ENCODE peak calls at places on chromosome 19, in five cellular contexts. J is uterus, N is endothelial cell of umbilical vein, L is suprapubic skin, F is spleen. E is an unnamed sample.
A peak's percentile ranks its signal among the peaks of the same experiment; 100 is the strongest.

GRCh38 chr19:32287811-32288227 is 57.6 kb upstream of the ZNF507 start:
- DNase-seq in F (no peak), J (peak; percentile 66), N (peak; percentile 43), L (peak; percentile 75), E (no peak)

GRCh38 chr19:38617764-38618589 is at the start of gene MAP4K1:
- DNase-seq in J (peak; percentile 28), L (peak; percentile 77), N (no peak), F (peak; percentile 98), E (peak; percentile 54)

GRCh38 chr19:19719798-19720197 is 13.1 kb downstream of the ZNF14 start:
- DNase-seq in J (no peak), F (no peak), L (no peak), N (no peak), E (no peak)

GRCh38 chr19:49923055-49924003 is 5.7 kb upstream of the ATF5 start:
- DNase-seq in F (no peak), J (no peak), L (no peak), N (no peak), E (no peak)

GRCh38 chr19:52748336-52748950 is 13.6 kb upstream of the ZNF611 start:
- DNase-seq in N (peak; percentile 42), F (no peak), J (peak; percentile 39), L (no peak), E (no peak)

GRCh38 chr19:50202962-50203280 is 501 bp upstream of the MYH14 start:
- DNase-seq in L (no peak), J (no peak), N (no peak), F (peak; percentile 22), E (no peak)

GRCh38 chr19:50000038-50000890 is 24.9 kb downstream of the VRK3 start:
- DNase-seq in N (no peak), J (no peak), F (no peak), L (no peak), E (no peak)

GRCh38 chr19:18233224-18233825 is 7.1 kb upstream of the PDE4C start:
- DNase-seq in N (peak; percentile 34), L (no peak), J (peak; percentile 31), F (no peak), E (no peak)

GRCh38 chr19:4745986-4746385 is 22.3 kb upstream of the DPP9 start:
- DNase-seq in L (no peak), F (no peak), J (no peak), N (no peak), E (no peak)

GRCh38 chr19:964116-964520 is 20.0 kb upstream of the WDR18 start:
- DNase-seq in L (no peak), F (no peak), J (no peak), N (no peak), E (no peak)

GRCh38 chr19:6249296-6249695 is 30.5 kb downstream of the MLLT1 start:
- DNase-seq in L (no peak), F (peak; percentile 61), J (no peak), N (no peak), E (no peak)

GRCh38 chr19:18349524-18350128 is 9.2 kb downstream of the PGPEP1 start:
- DNase-seq in N (peak; percentile 67), L (no peak), J (peak; percentile 58), F (no peak), E (no peak)

GRCh38 chr19:42129399-42130253 is 2.6 kb downstream of the POU2F2 start:
- DNase-seq in L (no peak), F (peak; percentile 94), N (no peak), J (no peak), E (no peak)

GRCh38 chr19:40445945-40446784 is 2.0 kb upstream of the SERTAD3 start:
- DNase-seq in N (no peak), L (no peak), F (no peak), J (no peak), E (no peak)

GRCh38 chr19:38252385-38252784 is 3.8 kb downstream of the PPP1R14A start:
- DNase-seq in J (no peak), N (no peak), F (no peak), L (no peak), E (no peak)

GRCh38 chr19:31066385-31066784 is 282.9 kb downstream of the TSHZ3 start:
- DNase-seq in L (no peak), F (no peak), J (no peak), N (no peak), E (no peak)

GRCh38 chr19:4914736-4915501 is 5.6 kb downstream of the UHRF1 start:
- DNase-seq in N (peak; percentile 21), J (no peak), L (no peak), F (peak; percentile 88), E (peak; percentile 19)

GRCh38 chr19:13165091-13165997 is 15.1 kb downstream of the IER2 start:
- DNase-seq in L (no peak), N (peak; percentile 55), F (no peak), J (no peak), E (no peak)

GRCh38 chr19:50703915-50704548 is 15.6 kb downstream of the SHANK1 start:
- DNase-seq in L (no peak), F (no peak), N (no peak), J (no peak), E (no peak)

GRCh38 chr19:55370305-55370988 is at the start of gene IL11:
- DNase-seq in F (no peak), N (no peak), J (no peak), L (no peak), E (no peak)

GRCh38 chr19:33448159-33448516 is 73.5 kb downstream of the PEPD start:
- DNase-seq in N (no peak), F (peak; percentile 23), J (no peak), L (no peak), E (no peak)

GRCh38 chr19:31572671-31573298 is 223.5 kb upstream of the TSHZ3 start:
- DNase-seq in F (no peak), N (no peak), J (no peak), L (no peak), E (no peak)

GRCh38 chr19:5057860-5058259 is 88.9 kb downstream of the KDM4B start:
- DNase-seq in J (no peak), L (no peak), F (no peak), N (no peak), E (no peak)

GRCh38 chr19:14059652-14060155 is 2.2 kb downstream of the PALM3 start:
- DNase-seq in J (no peak), L (no peak), F (no peak), N (no peak), E (no peak)

GRCh38 chr19:17321655-17322489 is 12.5 kb downstream of the DDA1 start:
- DNase-seq in L (no peak), J (no peak), F (no peak), N (no peak), E (no peak)

GRCh38 chr19:10885241-10886169 is 14.2 kb downstream of the CARM1 start:
- DNase-seq in L (no peak), N (no peak), J (no peak), F (no peak), E (no peak)
- H3K4me1 ChIP-seq in L (peaks cover 36% of the 10 kb centered on the region), N (no peaks in the 10 kb centered on the region), J (peaks cover 7% of the 10 kb centered on the region), F (no peaks in the 10 kb centered on the region), E (peaks cover 13% of the 10 kb centered on the region)

DNA sequence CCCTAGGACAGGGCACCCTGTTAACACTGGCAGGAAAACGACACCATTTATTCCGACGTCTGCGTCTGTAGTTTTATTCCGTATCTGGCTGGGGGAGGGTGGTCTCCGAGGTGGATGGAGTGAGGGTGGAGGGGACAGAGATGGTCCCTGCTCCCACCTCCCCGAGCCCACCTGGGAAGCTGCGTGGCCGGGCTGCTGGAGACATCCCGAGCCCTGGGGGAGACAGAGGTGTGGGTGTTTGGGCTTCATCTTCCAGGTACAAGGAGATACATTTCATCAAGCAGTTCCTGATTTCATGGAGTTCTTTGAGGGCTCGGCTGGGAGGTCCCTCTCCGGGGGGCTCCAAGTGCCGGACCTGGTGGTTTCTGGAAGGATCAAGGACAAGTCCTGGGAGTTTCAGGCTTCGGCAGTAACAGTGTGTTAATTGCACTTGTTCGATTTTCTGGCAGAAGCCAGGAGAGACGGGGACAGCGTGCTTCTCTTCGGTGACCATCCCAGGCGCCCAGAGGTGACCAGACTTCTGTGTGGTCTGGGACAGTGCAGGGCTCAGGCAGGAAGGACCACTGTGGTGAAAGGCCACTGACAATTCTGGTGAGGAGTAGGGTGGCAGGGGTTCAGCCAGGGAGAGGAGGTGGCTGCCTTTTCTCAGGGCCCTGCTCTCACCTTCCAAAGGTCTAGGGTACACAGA is 20.1 kb upstream of the MKNK2 start:
- DNase-seq in L (no peak), N (no peak), F (no peak), J (no peak), E (no peak)
- TF ChIP-seq POLR2A in L (no peak), N (no peak), F (no peak), J (no peak), E (no peak)

DNA sequence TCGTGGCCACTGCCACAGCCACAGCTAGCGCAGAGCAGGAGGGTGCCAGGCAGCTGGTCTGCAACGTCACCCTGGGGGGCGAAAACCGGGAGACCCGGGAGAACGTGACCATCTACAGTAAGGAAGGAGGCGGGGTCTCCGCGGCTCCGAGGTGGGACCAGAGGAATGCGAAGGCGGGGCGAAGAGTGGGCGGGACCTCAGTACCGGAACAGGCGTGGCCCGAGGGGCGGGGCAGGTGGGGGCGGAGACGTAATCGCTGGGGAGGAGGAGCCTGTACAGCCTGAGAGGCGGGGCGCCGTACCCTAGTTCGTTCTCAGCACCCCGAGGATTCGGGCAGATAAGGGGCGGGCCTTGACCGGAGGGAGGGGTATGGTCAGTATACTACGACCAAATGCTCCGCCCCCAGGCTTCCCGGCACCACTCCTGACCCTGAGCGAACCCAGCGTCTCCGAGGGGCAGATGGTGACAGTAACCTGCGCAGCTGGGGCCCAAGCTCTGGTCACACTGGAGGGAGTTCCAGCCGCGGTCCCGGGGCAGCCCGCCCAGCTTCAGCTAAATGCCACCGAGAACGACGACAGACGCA is 2.5 kb downstream of the ICAM5 start:
- DNase-seq in J (peak; percentile 54), L (peak; percentile 89), F (peak; percentile 91), N (peak; percentile 48), E (no peak)
- H3K4me1 ChIP-seq in J (peaks cover 36% of the 10 kb centered on the region), L (peaks cover 80% of the 10 kb centered on the region), F (peaks cover 61% of the 10 kb centered on the region), N (peaks cover 25% of the 10 kb centered on the region), E (peaks cover 95% of the 10 kb centered on the region)

GRCh38 chr19:35775046-35775297 is 392 bp upstream of the ARHGAP33 start:
- DNase-seq in J (no peak), L (no peak), F (no peak), N (no peak), E (no peak)

GRCh38 chr19:35777411-35777841 is 2.1 kb downstream of the ARHGAP33 start:
- DNase-seq in J (no peak), F (no peak), N (no peak), L (peak; percentile 48), E (no peak)

GRCh38 chr19:35776102-35776788 is 881 bp downstream of the ARHGAP33 start:
- DNase-seq in J (no peak), F (no peak), N (no peak), L (peak; percentile 57), E (no peak)

GRCh38 chr19:35774274-35775045 is 904 bp upstream of the ARHGAP33 start:
- DNase-seq in J (no peak), L (no peak), N (no peak), F (no peak), E (no peak)

DNA sequence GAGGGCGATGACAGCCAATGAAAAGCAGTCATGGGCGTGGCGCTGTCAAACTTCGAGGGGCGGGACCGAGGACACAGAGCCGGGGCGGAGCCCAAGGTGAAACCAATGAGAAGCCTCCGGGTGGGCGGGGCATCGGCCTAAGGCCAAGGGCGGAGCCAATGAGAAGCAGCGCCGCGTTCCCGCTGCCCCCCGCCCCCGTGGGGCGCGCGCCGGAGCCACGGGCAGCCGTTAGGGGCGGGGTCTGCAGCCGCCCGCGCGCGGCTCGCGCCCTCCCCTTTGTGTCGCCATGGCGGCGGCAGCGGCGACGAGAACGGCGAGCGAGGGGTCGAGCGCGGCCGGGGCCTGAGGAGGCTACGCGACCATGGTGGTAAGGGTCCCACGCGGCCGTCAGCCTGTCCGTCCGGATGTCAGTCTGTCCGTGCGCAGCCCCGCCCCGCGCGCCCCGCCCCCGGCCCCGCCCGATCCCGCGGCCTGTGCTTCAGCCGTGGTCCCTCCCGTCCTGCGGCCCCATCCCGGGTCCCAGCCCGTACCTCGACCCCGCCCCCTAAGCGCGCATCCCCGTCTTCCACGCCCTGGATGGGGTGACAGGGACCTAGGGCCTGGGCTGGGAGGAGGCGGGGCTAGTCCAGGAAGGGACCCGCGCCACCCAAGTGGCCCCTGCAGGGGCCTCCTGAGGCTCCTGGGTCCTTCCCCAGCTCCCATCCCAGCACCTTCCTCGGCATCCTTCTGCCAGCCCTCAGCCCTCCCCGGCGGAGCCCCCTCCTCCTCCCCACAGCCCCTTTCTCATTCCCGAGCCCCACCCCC is at the start of gene ARHGAP33:
- DNase-seq in J (peak; percentile 100), N (peak; percentile 97), L (peak; percentile 99), F (peak; percentile 99), E (peak; percentile 88)
- TF ChIP-seq POLR2A in J (no peak), N (no peak), L (no peak), F (no peak), E (no peak)

E was measured in esophagus squamous epithelium.